ENCODE peak calls at places on chromosomes 2 and 18, in four cellular contexts. L is NCI-H524, S is left ventricle myocardium inferior, B is sciatic nerve. Z is an unnamed sample.

GRCh38 chr2:39377226-39377939 is 59.7 kb downstream of the MAP4K3 start:
- DNase-seq in B (no peak), L (no peak), S (no peak), Z (no peak)

GRCh38 chr2:53952519-53952918 is 18.3 kb downstream of the PSME4 start:
- DNase-seq in S (no peak), B (no peak), L (no peak), Z (peak; percentile 32)

GRCh38 chr2:192828175-192828574 is 633.4 kb upstream of the TMEFF2 start:
- DNase-seq in L (no peak), B (no peak), S (no peak), Z (no peak)

GRCh38 chr2:178109813-178110212 is 2.4 kb upstream of the RBM45 start:
- DNase-seq in L (peak; percentile 4), B (no peak), S (no peak), Z (no peak)

GRCh38 chr18:44916429-44917183 is 235.9 kb downstream of the SETBP1 start:
- DNase-seq in B (no peak), L (no peak), S (no peak), Z (no peak)

GRCh38 chr2:69190743-69191425 is 177.9 kb downstream of the ANTXR1 start:
- DNase-seq in B (no peak), S (no peak), L (no peak), Z (no peak)

GRCh38 chr2:95314964-95315611 is 17.9 kb downstream of the KCNIP3 start:
- DNase-seq in B (no peak), S (no peak), L (no peak), Z (peak; percentile 71)

GRCh38 chr18:23300211-23300887 is 152.7 kb upstream of the RIOK3 start:
- DNase-seq in L (peak; percentile 77), B (no peak), S (no peak), Z (no peak)

GRCh38 chr2:104774631-104775030 is 79.3 kb upstream of the POU3F3 start:
- DNase-seq in B (no peak), S (no peak), L (no peak), Z (no peak)

GRCh38 chr2:122307772-122308171 is 552.3 kb downstream of the TSN start:
- DNase-seq in B (no peak), S (no peak), L (no peak), Z (no peak)

GRCh38 chr2:111930875-111931274 is 32.5 kb downstream of the MERTK start:
- DNase-seq in S (no peak), L (no peak), B (no peak), Z (no peak)

GRCh38 chr18:79111483-79111882 is 42.3 kb downstream of the ATP9B start:
- DNase-seq in L (no peak), S (no peak), B (no peak), Z (no peak)

GRCh38 chr2:163794635-163795034 is 58.8 kb upstream of the FIGN start:
- DNase-seq in S (no peak), B (no peak), L (no peak), Z (no peak)

GRCh38 chr18:4208408-4208807 is 246.7 kb downstream of the DLGAP1 start:
- DNase-seq in B (no peak), L (no peak), S (no peak), Z (no peak)

GRCh38 chr2:161983896-161984295 is 90.1 kb downstream of the DPP4 start:
- DNase-seq in S (no peak), L (no peak), B (no peak), Z (no peak)

GRCh38 chr18:9711361-9712129 is 3.4 kb downstream of the RAB31 start:
- DNase-seq in S (no peak), B (no peak), L (no peak), Z (no peak)

GRCh38 chr18:48375150-48375790 is 33.9 kb downstream of the ZBTB7C start:
- DNase-seq in S (no peak), B (no peak), L (no peak), Z (no peak)

GRCh38 chr18:33307520-33307919 is 133.0 kb downstream of the CCDC178 start:
- DNase-seq in L (no peak), S (no peak), B (no peak), Z (no peak)

GRCh38 chr2:201630577-201630976 is 12.7 kb downstream of the TMEM237 start:
- DNase-seq in S (no peak), L (no peak), B (no peak), Z (no peak)

GRCh38 chr2:136207030-136207623 is 89.2 kb upstream of the CXCR4 start:
- DNase-seq in L (no peak), B (no peak), S (peak; percentile 18), Z (no peak)

Z was measured in WTC11.